ENCODE peak calls at places on chromosome 17, in nine cellular contexts. One of them, this sample, is unnamed.

GRCh38 chr17:45413498-45413923 is 19.2 kb downstream of the ARHGAP27 start:
- DNase-seq in A549: no peak
- DNase-seq in HepG2: peak; percentile 57
- DNase-seq in ovary: no peak
- DNase-seq in tibial nerve: no peak
- DNase-seq in transverse colon: peak; percentile 92
- DNase-seq in SK-N-SH: no peak
- DNase-seq in upper lobe of left lung: peak; percentile 54
- DNase-seq in stomach: peak; percentile 67
- DNase-seq in this sample: no peak

GRCh38 chr17:299546-299945 is 53.1 kb downstream of the RPH3AL start:
- DNase-seq in A549: no peak
- DNase-seq in upper lobe of left lung: peak; percentile 58
- DNase-seq in stomach: no peak
- DNase-seq in SK-N-SH: peak; percentile 81
- DNase-seq in transverse colon: no peak
- DNase-seq in tibial nerve: no peak
- DNase-seq in ovary: no peak
- DNase-seq in HepG2: no peak
- DNase-seq in this sample: no peak

GRCh38 chr17:57732062-57732461 is 13.0 kb downstream of the CCDC182 start:
- DNase-seq in HepG2: peak; percentile 33
- DNase-seq in stomach: no peak
- DNase-seq in tibial nerve: no peak
- DNase-seq in upper lobe of left lung: no peak
- DNase-seq in transverse colon: no peak
- DNase-seq in ovary: peak; percentile 65
- DNase-seq in A549: no peak
- DNase-seq in SK-N-SH: no peak
- DNase-seq in this sample: no peak

GRCh38 chr17:71681427-71682173 is 439.2 kb upstream of the SOX9 start:
- DNase-seq in tibial nerve: no peak
- DNase-seq in stomach: no peak
- DNase-seq in A549: no peak
- DNase-seq in HepG2: peak; percentile 98
- DNase-seq in ovary: no peak
- DNase-seq in upper lobe of left lung: no peak
- DNase-seq in SK-N-SH: no peak
- DNase-seq in transverse colon: peak; percentile 17
- DNase-seq in this sample: no peak

GRCh38 chr17:1031711-1032110 is 34.8 kb downstream of the TIMM22 start:
- DNase-seq in ovary: peak; percentile 79
- DNase-seq in tibial nerve: no peak
- DNase-seq in SK-N-SH: peak; percentile 86
- DNase-seq in transverse colon: peak; percentile 34
- DNase-seq in A549: no peak
- DNase-seq in stomach: no peak
- DNase-seq in HepG2: no peak
- DNase-seq in upper lobe of left lung: peak; percentile 85
- DNase-seq in this sample: no peak

GRCh38 chr17:79921411-79922160 is 82.3 kb upstream of the CBX4 start:
- DNase-seq in HepG2: no peak
- DNase-seq in stomach: no peak
- DNase-seq in transverse colon: peak; percentile 45
- DNase-seq in tibial nerve: no peak
- DNase-seq in ovary: no peak
- DNase-seq in upper lobe of left lung: peak; percentile 53
- DNase-seq in A549: no peak
- DNase-seq in SK-N-SH: no peak
- DNase-seq in this sample: no peak

GRCh38 chr17:68182016-68182315 is 65.9 kb upstream of the AMZ2 start:
- DNase-seq in transverse colon: no peak
- DNase-seq in ovary: no peak
- DNase-seq in stomach: no peak
- DNase-seq in SK-N-SH: no peak
- DNase-seq in upper lobe of left lung: no peak
- DNase-seq in A549: no peak
- DNase-seq in tibial nerve: no peak
- DNase-seq in HepG2: no peak
- DNase-seq in this sample: no peak

GRCh38 chr17:63596856-63597557 is 3.7 kb upstream of the TACO1 start:
- DNase-seq in A549: no peak
- DNase-seq in transverse colon: no peak
- DNase-seq in SK-N-SH: no peak
- DNase-seq in upper lobe of left lung: no peak
- DNase-seq in tibial nerve: no peak
- DNase-seq in ovary: no peak
- DNase-seq in HepG2: no peak
- DNase-seq in stomach: no peak
- DNase-seq in this sample: no peak

GRCh38 chr17:30389755-30390300 is 11.1 kb downstream of the CPD start:
- DNase-seq in stomach: no peak
- DNase-seq in upper lobe of left lung: no peak
- DNase-seq in ovary: no peak
- DNase-seq in HepG2: no peak
- DNase-seq in transverse colon: no peak
- DNase-seq in SK-N-SH: no peak
- DNase-seq in A549: peak; percentile 31
- DNase-seq in tibial nerve: no peak
- DNase-seq in this sample: no peak

GRCh38 chr17:19714542-19715411 is 1.6 kb downstream of the SLC47A2 start:
- DNase-seq in tibial nerve: no peak
- DNase-seq in HepG2: no peak
- DNase-seq in upper lobe of left lung: peak; percentile 70
- DNase-seq in ovary: no peak
- DNase-seq in A549: no peak
- DNase-seq in transverse colon: no peak
- DNase-seq in SK-N-SH: no peak
- DNase-seq in stomach: no peak
- DNase-seq in this sample: no peak

GRCh38 chr17:876272-876671 is 94.1 kb downstream of the MRM3 start:
- DNase-seq in HepG2: no peak
- DNase-seq in transverse colon: no peak
- DNase-seq in tibial nerve: no peak
- DNase-seq in A549: no peak
- DNase-seq in upper lobe of left lung: no peak
- DNase-seq in ovary: no peak
- DNase-seq in stomach: no peak
- DNase-seq in SK-N-SH: no peak
- DNase-seq in this sample: no peak

GRCh38 chr17:56593741-56594527 is 435 bp downstream of the NOG start:
- DNase-seq in ovary: peak; percentile 14
- DNase-seq in tibial nerve: no peak
- DNase-seq in upper lobe of left lung: peak; percentile 93
- DNase-seq in stomach: peak; percentile 56
- DNase-seq in transverse colon: peak; percentile 16
- DNase-seq in HepG2: peak; percentile 13
- DNase-seq in A549: no peak
- DNase-seq in SK-N-SH: peak; percentile 84
- DNase-seq in this sample: no peak

GRCh38 chr17:43588121-43588520 is 42.0 kb upstream of the ETV4 start:
- DNase-seq in upper lobe of left lung: no peak
- DNase-seq in transverse colon: no peak
- DNase-seq in ovary: no peak
- DNase-seq in tibial nerve: no peak
- DNase-seq in A549: no peak
- DNase-seq in stomach: no peak
- DNase-seq in HepG2: no peak
- DNase-seq in SK-N-SH: no peak
- DNase-seq in this sample: no peak

GRCh38 chr17:80512233-80512632 is 32.4 kb upstream of the RPTOR start:
- DNase-seq in transverse colon: no peak
- DNase-seq in ovary: no peak
- DNase-seq in upper lobe of left lung: peak; percentile 59
- DNase-seq in stomach: no peak
- DNase-seq in tibial nerve: no peak
- DNase-seq in HepG2: no peak
- DNase-seq in SK-N-SH: no peak
- DNase-seq in A549: peak; percentile 43
- DNase-seq in this sample: peak; percentile 48

DNA sequence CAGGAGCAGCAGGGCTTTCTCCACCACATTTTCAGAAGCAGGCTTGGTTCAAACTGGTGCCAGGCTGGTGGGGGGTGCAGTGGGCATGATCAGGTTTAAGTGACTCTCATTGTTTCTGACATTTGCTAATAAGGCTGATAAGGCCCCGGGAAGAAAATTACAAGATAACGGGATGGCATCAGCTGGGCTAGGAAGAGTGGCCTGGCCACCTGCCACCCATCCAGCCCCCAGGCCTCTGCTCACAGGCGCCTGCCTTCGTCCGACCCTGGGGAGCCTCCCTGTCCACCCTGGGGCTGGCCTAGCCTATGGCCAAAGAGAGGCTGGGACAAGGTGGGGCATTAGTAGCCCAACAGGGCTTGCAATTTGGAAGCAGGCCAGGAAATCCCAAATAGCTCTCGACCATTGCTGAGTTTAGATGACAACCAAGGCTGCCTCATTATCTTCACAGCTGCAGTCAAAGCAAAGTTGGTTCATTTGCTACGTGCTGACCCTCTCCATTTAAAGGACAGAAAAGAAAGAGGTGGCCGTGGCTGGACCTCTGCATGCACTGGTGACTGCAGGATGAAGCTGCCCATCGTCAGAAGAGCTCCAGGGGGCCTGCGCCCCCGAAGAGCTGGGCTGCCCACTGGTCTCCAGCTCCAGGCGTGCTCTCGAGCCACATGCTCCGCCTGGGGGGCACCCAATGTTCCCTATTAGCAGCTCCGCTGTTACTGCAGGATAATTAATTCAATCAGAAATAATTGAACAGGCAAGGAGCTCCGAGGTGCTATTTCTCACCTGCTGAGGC is 44.9 kb downstream of the PEMT start:
- DNase-seq in HepG2: no peak
- DNase-seq in A549: no peak
- DNase-seq in ovary: no peak
- DNase-seq in transverse colon: no peak
- DNase-seq in stomach: no peak
- DNase-seq in tibial nerve: no peak
- DNase-seq in upper lobe of left lung: peak; percentile 52
- DNase-seq in SK-N-SH: peak; percentile 81
- DNase-seq in this sample: no peak
- H3K4me1 ChIP-seq in HepG2: peaks cover 40% of the 10 kb centered on the region
- H3K4me1 ChIP-seq in A549: no peaks in the 10 kb centered on the region
- H3K4me1 ChIP-seq in ovary: peaks cover 6% of the 10 kb centered on the region
- H3K4me1 ChIP-seq in transverse colon: no peaks in the 10 kb centered on the region
- H3K4me1 ChIP-seq in stomach: peaks cover 7% of the 10 kb centered on the region
- H3K4me1 ChIP-seq in tibial nerve: peaks cover 5% of the 10 kb centered on the region
- H3K4me1 ChIP-seq in upper lobe of left lung: no peaks in the 10 kb centered on the region
- H3K4me1 ChIP-seq in SK-N-SH: peaks cover 69% of the 10 kb centered on the region
- H3K4me1 ChIP-seq in this sample: peaks cover 19% of the 10 kb centered on the region

DNA sequence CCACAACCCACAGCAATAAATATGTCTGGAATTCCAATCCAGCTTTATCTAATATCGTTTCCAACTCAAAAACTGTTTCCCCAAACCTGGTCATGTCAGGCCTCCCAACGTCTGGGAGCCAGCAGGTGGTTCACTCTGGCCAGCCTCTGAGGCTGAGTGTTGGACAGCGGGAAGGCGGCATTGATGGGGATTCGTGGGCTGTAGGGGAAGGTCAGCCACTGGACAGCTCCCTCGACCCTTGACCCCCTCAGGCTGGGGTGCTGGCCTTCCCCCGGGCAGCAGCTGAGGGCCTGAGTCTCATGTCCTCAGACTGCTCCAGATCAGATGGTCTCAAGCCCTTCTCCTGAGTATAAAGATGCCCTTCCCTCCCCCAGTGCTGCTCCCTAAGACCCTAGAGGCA is 50.2 kb downstream of the SDK2 start:
- DNase-seq in transverse colon: no peak
- DNase-seq in SK-N-SH: no peak
- DNase-seq in tibial nerve: no peak
- DNase-seq in upper lobe of left lung: no peak
- DNase-seq in HepG2: no peak
- DNase-seq in ovary: no peak
- DNase-seq in stomach: no peak
- DNase-seq in A549: no peak
- DNase-seq in this sample: no peak
- TF ChIP-seq CTCF in transverse colon: no peak
- TF ChIP-seq CTCF in SK-N-SH: no peak
- TF ChIP-seq CTCF in tibial nerve: no peak
- TF ChIP-seq CTCF in upper lobe of left lung: no peak
- TF ChIP-seq CTCF in HepG2: no peak
- TF ChIP-seq CTCF in ovary: no peak
- TF ChIP-seq CTCF in stomach: no peak
- TF ChIP-seq CTCF in A549: no peak
- TF ChIP-seq CTCF in this sample: no peak

GRCh38 chr17:76689859-76690258 is 20.9 kb downstream of the MXRA7 start:
- DNase-seq in HepG2: no peak
- DNase-seq in transverse colon: no peak
- DNase-seq in stomach: no peak
- DNase-seq in SK-N-SH: no peak
- DNase-seq in upper lobe of left lung: no peak
- DNase-seq in ovary: no peak
- DNase-seq in tibial nerve: no peak
- DNase-seq in A549: no peak
- DNase-seq in this sample: no peak
- TF ChIP-seq EP300 in HepG2: no peak
- TF ChIP-seq EP300 in transverse colon: no peak
- TF ChIP-seq EP300 in stomach: no peak
- TF ChIP-seq EP300 in SK-N-SH: no peak
- TF ChIP-seq EP300 in upper lobe of left lung: no peak
- TF ChIP-seq EP300 in ovary: no peak
- TF ChIP-seq EP300 in tibial nerve: no peak
- TF ChIP-seq EP300 in A549: no peak
- TF ChIP-seq EP300 in this sample: no peak

GRCh38 chr17:64982139-64982802 is 63.0 kb upstream of the LRRC37A3 start:
- DNase-seq in stomach: no peak
- DNase-seq in transverse colon: no peak
- DNase-seq in upper lobe of left lung: no peak
- DNase-seq in tibial nerve: no peak
- DNase-seq in ovary: no peak
- DNase-seq in SK-N-SH: no peak
- DNase-seq in A549: peak; percentile 46
- DNase-seq in HepG2: no peak
- DNase-seq in this sample: no peak
- H3K4me1 ChIP-seq in stomach: peaks cover 22% of the 10 kb centered on the region
- H3K4me1 ChIP-seq in transverse colon: no peaks in the 10 kb centered on the region
- H3K4me1 ChIP-seq in upper lobe of left lung: peaks cover 27% of the 10 kb centered on the region
- H3K4me1 ChIP-seq in tibial nerve: peaks cover 9% of the 10 kb centered on the region
- H3K4me1 ChIP-seq in ovary: no peaks in the 10 kb centered on the region
- H3K4me1 ChIP-seq in SK-N-SH: peaks cover 12% of the 10 kb centered on the region
- H3K4me1 ChIP-seq in A549: peaks cover 33% of the 10 kb centered on the region
- H3K4me1 ChIP-seq in HepG2: peaks cover 27% of the 10 kb centered on the region
- H3K4me1 ChIP-seq in this sample: peaks cover 30% of the 10 kb centered on the region

DNA sequence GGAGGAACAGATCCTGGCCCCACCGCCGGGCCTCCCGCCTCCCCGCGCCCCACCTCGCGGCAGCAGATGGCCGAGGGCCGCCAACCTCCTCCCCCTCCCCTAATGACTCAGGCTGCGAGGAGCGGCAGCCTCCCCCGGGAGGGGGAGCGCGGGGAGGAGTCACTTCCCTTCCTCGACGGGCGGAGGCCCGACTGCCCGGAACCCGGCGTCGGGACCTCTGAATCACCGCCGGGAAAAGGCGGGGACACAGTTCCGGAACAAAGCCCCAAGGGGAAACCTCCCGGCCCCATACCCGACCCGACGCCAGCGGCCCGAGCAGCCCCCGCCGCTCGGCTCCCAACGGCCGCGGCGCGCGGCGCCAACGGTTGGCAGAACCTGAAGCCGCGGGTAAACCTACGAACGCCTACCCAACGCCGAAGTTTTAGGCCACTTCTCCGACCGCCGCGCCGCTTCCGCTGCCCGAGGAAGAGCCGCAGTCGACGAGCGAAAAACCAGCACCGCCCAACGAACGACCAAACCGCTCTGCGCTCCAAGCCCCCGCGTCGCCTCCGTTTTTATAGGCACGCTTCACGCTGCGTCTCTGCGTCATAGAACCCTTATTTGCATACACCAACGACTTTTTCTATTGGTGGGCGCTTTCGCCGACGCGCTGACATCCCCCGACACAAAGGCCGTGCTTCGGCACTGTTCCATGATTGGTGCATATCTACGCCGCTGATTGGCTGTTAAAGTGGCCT is 5.2 kb upstream of the UNK start:
- DNase-seq in transverse colon: peak; percentile 96
- DNase-seq in HepG2: peak; percentile 100
- DNase-seq in stomach: peak; percentile 97
- DNase-seq in ovary: peak; percentile 98
- DNase-seq in A549: peak; percentile 100
- DNase-seq in upper lobe of left lung: peak; percentile 95
- DNase-seq in tibial nerve: peak; percentile 95
- DNase-seq in SK-N-SH: peak; percentile 95
- DNase-seq in this sample: peak; percentile 98
- TF ChIP-seq CTCF in transverse colon: peak; percentile 36
- TF ChIP-seq CTCF in HepG2: no peak
- TF ChIP-seq CTCF in stomach: no peak
- TF ChIP-seq CTCF in ovary: no peak
- TF ChIP-seq CTCF in A549: no peak
- TF ChIP-seq CTCF in upper lobe of left lung: no peak
- TF ChIP-seq CTCF in tibial nerve: no peak
- TF ChIP-seq CTCF in SK-N-SH: peak; percentile 7
- TF ChIP-seq CTCF in this sample: no peak

This sample was measured in suprapubic skin.